ENCODE peak calls at places on chromosomes 11 and 22, in five cellular contexts. One of them, this sample, is unnamed.
A peak's percentile ranks its signal among the peaks of the same experiment; 100 is the strongest.

GRCh38 chr11:130070109-130070828 is 575 bp downstream of the APLP2 start:
- DNase-seq in HepG2: no peak
- DNase-seq in GM12878: no peak
- DNase-seq in A549: no peak
- DNase-seq in K562: peak; percentile 66
- DNase-seq in this sample: peak; percentile 56

GRCh38 chr22:38272373-38273134 is at the start of gene TMEM184B:
- DNase-seq in HepG2: no peak
- DNase-seq in A549: peak; percentile 55
- DNase-seq in GM12878: no peak
- DNase-seq in K562: peak; percentile 79
- DNase-seq in this sample: peak; percentile 82

GRCh38 chr11:108733479-108734116 is 68.7 kb downstream of the DDX10 start:
- DNase-seq in GM12878: peak; percentile 93
- DNase-seq in K562: peak; percentile 38
- DNase-seq in HepG2: no peak
- DNase-seq in A549: no peak
- DNase-seq in this sample: peak; percentile 11

GRCh38 chr11:86595401-86595800 is 77.0 kb downstream of the ME3 start:
- DNase-seq in HepG2: no peak
- DNase-seq in K562: no peak
- DNase-seq in A549: no peak
- DNase-seq in GM12878: no peak
- DNase-seq in this sample: no peak

GRCh38 chr22:41848468-41848867 is 15.6 kb downstream of the SREBF2 start:
- DNase-seq in HepG2: no peak
- DNase-seq in K562: peak; percentile 53
- DNase-seq in GM12878: no peak
- DNase-seq in A549: peak; percentile 35
- DNase-seq in this sample: peak; percentile 44

GRCh38 chr11:8083088-8083395 is 2.0 kb downstream of the TUB start:
- DNase-seq in HepG2: no peak
- DNase-seq in K562: no peak
- DNase-seq in GM12878: no peak
- DNase-seq in A549: no peak
- DNase-seq in this sample: no peak

GRCh38 chr11:62322524-62322923 is 14.7 kb upstream of the ASRGL1 start:
- DNase-seq in A549: no peak
- DNase-seq in HepG2: no peak
- DNase-seq in GM12878: no peak
- DNase-seq in K562: no peak
- DNase-seq in this sample: no peak

GRCh38 chr11:76455331-76455730 is 10.5 kb downstream of the EMSY start:
- DNase-seq in A549: no peak
- DNase-seq in HepG2: no peak
- DNase-seq in K562: no peak
- DNase-seq in GM12878: no peak
- DNase-seq in this sample: peak; percentile 98

GRCh38 chr22:35205141-35205775 is 52.0 kb upstream of the HMGXB4 start:
- DNase-seq in HepG2: no peak
- DNase-seq in GM12878: no peak
- DNase-seq in A549: no peak
- DNase-seq in K562: no peak
- DNase-seq in this sample: no peak

GRCh38 chr22:23688571-23688970 is 2.2 kb upstream of the RGL4 start:
- DNase-seq in HepG2: no peak
- DNase-seq in K562: no peak
- DNase-seq in GM12878: no peak
- DNase-seq in A549: no peak
- DNase-seq in this sample: no peak

GRCh38 chr22:36197065-36197440 is 4.6 kb downstream of the APOL4 start:
- DNase-seq in HepG2: no peak
- DNase-seq in A549: no peak
- DNase-seq in GM12878: no peak
- DNase-seq in K562: peak; percentile 90
- DNase-seq in this sample: peak; percentile 92

GRCh38 chr22:30309981-30310672 is 16.6 kb downstream of the TBC1D10A start:
- DNase-seq in A549: no peak
- DNase-seq in HepG2: no peak
- DNase-seq in GM12878: peak; percentile 58
- DNase-seq in K562: no peak
- DNase-seq in this sample: no peak

GRCh38 chr11:119744577-119744976 is 15.6 kb upstream of the NECTIN1 start:
- DNase-seq in A549: no peak
- DNase-seq in GM12878: no peak
- DNase-seq in K562: no peak
- DNase-seq in HepG2: no peak
- DNase-seq in this sample: no peak

GRCh38 chr11:78039391-78039918 is 16.4 kb upstream of the KCTD14 start:
- DNase-seq in K562: no peak
- DNase-seq in A549: no peak
- DNase-seq in HepG2: no peak
- DNase-seq in GM12878: no peak
- DNase-seq in this sample: no peak

GRCh38 chr11:78036313-78036712 is 13.2 kb upstream of the KCTD14 start:
- DNase-seq in GM12878: no peak
- DNase-seq in A549: no peak
- DNase-seq in HepG2: no peak
- DNase-seq in K562: no peak
- DNase-seq in this sample: no peak

GRCh38 chr11:78038697-78039313 is 15.7 kb upstream of the KCTD14 start:
- DNase-seq in K562: no peak
- DNase-seq in A549: no peak
- DNase-seq in HepG2: peak; percentile 90
- DNase-seq in GM12878: no peak
- DNase-seq in this sample: no peak

GRCh38 chr11:78037825-78038620 is 14.9 kb upstream of the KCTD14 start:
- DNase-seq in K562: no peak
- DNase-seq in GM12878: no peak
- DNase-seq in HepG2: no peak
- DNase-seq in A549: no peak
- DNase-seq in this sample: no peak

GRCh38 chr11:78037056-78037455 is 14.0 kb upstream of the KCTD14 start:
- DNase-seq in HepG2: peak; percentile 58
- DNase-seq in A549: no peak
- DNase-seq in GM12878: no peak
- DNase-seq in K562: no peak
- DNase-seq in this sample: no peak
- TF ChIP-seq JUNB in HepG2: no peak
- TF ChIP-seq JUNB in A549: no peak
- TF ChIP-seq JUNB in GM12878: no peak
- TF ChIP-seq JUNB in K562: no peak
- TF ChIP-seq JUNB in this sample: no peak

DNA sequence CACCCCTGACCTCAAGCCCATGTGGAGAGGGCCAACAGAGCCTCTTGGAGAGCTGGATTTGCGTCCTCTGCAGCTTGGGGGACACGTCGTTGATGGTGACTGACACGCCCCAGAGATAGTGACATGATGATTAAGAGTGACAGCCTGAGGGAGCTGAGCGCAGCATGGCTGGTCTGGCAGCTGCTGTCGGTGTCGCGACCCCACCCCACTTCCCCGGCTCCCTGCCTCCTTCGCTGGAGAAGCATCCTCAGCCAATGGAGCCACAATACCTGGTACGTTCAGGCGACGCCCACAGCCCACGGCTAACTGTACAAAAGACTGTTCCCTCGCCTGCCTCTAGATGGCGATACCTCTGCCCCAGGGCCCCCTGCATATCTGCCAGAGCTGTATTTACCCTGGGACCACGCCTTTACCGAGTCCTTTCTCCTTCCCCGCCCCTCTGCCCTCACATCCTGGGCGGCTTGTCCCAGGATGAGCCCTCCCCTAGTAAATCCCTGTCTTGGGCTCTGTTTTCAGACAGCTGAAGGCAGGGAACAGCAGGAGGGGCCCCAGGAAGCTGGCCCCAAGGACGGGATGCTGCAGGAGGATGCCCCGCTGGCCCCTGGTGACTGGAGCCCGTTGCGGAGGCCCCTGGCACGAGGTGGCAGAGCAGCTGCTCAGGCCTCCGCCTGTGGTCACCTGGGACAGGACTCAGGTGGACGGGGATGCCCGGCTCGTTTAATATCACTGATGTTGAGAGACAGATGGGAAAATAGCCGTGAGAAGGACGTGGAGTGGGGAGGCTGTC is 90.6 kb downstream of the RPS6KA4 start:
- DNase-seq in K562: peak; percentile 83
- DNase-seq in GM12878: peak; percentile 26
- DNase-seq in A549: peak; percentile 81
- DNase-seq in HepG2: peak; percentile 66
- DNase-seq in this sample: peak; percentile 90
- TF ChIP-seq JUNB in K562: no peak
- TF ChIP-seq JUNB in GM12878: no peak
- TF ChIP-seq JUNB in A549: no peak
- TF ChIP-seq JUNB in HepG2: no peak
- TF ChIP-seq JUNB in this sample: no peak

DNA sequence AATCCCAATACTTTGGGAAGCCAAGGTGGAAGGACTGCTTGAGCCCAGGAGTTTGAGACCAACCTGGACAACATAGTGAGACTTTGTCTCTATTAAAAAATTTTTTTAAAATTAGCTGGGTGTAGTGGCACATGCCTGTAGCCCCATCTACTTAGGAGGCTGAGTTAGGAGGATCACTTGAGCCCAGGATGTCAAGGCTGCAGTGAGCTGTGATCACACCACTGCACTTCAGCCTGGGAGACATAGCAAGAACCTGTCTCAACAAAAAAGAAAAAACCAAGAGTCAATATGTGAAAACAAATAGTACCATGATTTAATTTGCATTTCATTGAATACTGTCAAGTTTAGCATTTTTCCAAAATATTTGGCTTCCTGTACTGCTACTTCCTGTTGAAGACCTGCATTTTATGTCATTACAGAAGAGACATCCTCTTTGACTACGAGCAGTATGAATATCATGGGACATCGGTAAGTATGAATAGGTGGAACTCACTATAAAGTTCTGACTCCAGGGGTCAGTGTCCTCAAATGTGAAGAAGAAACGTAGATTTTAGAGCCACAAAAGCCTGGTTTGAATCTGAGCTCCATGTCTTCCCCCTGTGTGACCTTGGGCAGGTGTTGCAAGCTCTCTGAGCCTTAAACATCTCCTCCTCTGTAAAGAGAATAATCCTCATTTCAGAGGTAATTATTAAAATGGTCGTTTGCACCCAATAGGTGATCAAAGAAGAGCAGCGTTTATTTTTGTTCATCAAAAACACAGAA is 16.0 kb downstream of the CDC45 start:
- DNase-seq in GM12878: no peak
- DNase-seq in HepG2: peak; percentile 32
- DNase-seq in A549: peak; percentile 18
- DNase-seq in K562: no peak
- DNase-seq in this sample: peak; percentile 48
- TF ChIP-seq JUNB in GM12878: no peak
- TF ChIP-seq JUNB in HepG2: no peak
- TF ChIP-seq JUNB in A549: no peak
- TF ChIP-seq JUNB in K562: no peak
- TF ChIP-seq JUNB in this sample: no peak

GRCh38 chr11:17560281-17561110 is 13.4 kb downstream of the OTOG start:
- DNase-seq in K562: no peak
- DNase-seq in A549: no peak
- DNase-seq in GM12878: no peak
- DNase-seq in HepG2: no peak
- DNase-seq in this sample: no peak

GRCh38 chr11:17559341-17560087 is 12.5 kb downstream of the OTOG start:
- DNase-seq in A549: no peak
- DNase-seq in GM12878: no peak
- DNase-seq in HepG2: no peak
- DNase-seq in K562: no peak
- DNase-seq in this sample: no peak

GRCh38 chr11:17558025-17558780 is 11.1 kb downstream of the OTOG start:
- DNase-seq in HepG2: no peak
- DNase-seq in K562: no peak
- DNase-seq in GM12878: no peak
- DNase-seq in A549: no peak
- DNase-seq in this sample: no peak

GRCh38 chr11:17556999-17557398 is 9.9 kb downstream of the OTOG start:
- DNase-seq in GM12878: no peak
- DNase-seq in K562: no peak
- DNase-seq in A549: no peak
- DNase-seq in HepG2: no peak
- DNase-seq in this sample: no peak

GRCh38 chr11:17558916-17559315 is 11.9 kb downstream of the OTOG start:
- DNase-seq in K562: no peak
- DNase-seq in HepG2: no peak
- DNase-seq in A549: no peak
- DNase-seq in GM12878: no peak
- DNase-seq in this sample: no peak
- TF ChIP-seq JUNB in K562: no peak
- TF ChIP-seq JUNB in HepG2: no peak
- TF ChIP-seq JUNB in A549: no peak
- TF ChIP-seq JUNB in GM12878: no peak
- TF ChIP-seq JUNB in this sample: no peak

DNA sequence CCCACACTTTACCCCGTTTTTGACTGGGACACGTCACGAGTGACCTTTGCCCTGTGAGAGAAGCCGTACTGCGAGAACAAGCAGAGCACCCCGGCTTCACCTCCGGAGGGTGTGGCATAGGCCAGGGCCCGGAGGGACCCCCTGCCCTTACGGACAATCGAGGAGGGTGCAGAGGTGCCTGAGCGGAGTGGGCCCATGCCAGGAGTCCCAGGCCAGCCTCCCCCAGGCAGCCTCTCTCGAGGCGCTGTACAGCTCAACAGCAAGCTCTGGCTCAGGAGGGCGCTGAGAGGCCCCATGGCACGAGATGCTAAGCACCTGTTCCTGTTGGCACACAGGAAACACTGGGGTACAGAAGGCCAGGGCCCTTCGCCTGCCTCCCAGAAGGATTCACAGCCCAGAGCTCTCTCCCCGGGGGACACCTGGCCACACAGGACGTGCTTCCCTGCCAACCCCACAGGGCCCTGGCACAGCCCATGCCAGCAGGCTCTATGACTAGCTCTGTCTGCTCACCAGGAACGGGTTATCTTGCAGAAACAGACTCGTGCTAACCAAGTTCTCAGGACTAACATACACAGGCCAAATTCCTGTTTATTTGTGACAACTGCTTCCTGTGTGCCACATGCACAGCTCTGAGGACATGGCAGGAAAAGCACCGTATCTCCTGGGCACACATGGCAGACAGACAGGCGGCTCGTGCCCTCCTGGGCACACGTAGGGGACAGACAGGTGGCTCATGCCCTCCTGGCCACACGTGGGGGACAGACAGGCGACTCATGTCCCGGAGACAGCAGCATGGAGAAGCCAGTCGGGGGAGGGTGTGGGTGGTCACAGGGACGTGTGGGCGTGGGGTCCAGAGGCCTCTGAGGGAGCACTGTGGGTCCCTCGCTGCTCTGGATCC is 11.6 kb downstream of the TOLLIP start:
- DNase-seq in HepG2: no peak
- DNase-seq in A549: no peak
- DNase-seq in K562: no peak
- DNase-seq in GM12878: no peak
- DNase-seq in this sample: no peak
- TF ChIP-seq JUNB in HepG2: no peak
- TF ChIP-seq JUNB in A549: no peak
- TF ChIP-seq JUNB in K562: no peak
- TF ChIP-seq JUNB in GM12878: no peak
- TF ChIP-seq JUNB in this sample: no peak

GRCh38 chr22:22168941-22169867 is 75.4 kb upstream of the VPREB1 start:
- DNase-seq in GM12878: no peak
- DNase-seq in A549: no peak
- DNase-seq in K562: peak; percentile 12
- DNase-seq in HepG2: no peak
- DNase-seq in this sample: no peak
- TF ChIP-seq JUNB in GM12878: no peak
- TF ChIP-seq JUNB in A549: no peak
- TF ChIP-seq JUNB in K562: no peak
- TF ChIP-seq JUNB in HepG2: no peak
- TF ChIP-seq JUNB in this sample: no peak